ENCODE peak calls at places on chromosomes 11 and 22, in seven cellular contexts. A is HCT116, Y is GM23248, F is HepG2, C is fibroblast of lung, M is mammary epithelial cell, Q is PC-3. I is an unnamed sample. For H4K20me1, the result is how much of the 10 kb centered on the place peaks cover.

GRCh38 chr11:132610216-132610615 is 922.1 kb downstream of the OPCML start:
- DNase-seq in Y (peak), M (peak), A (no peak), F (no peak), C (peak), Q (no peak), I (no peak)

GRCh38 chr11:206516-207212 is 535 bp downstream of the BET1L start:
- DNase-seq in F (no peak), A (no peak), Q (no peak), M (peak), Y (peak), C (no peak), I (no peak)

GRCh38 chr11:12122083-12122482 is 11.7 kb downstream of the MICAL2 start:
- DNase-seq in M (no peak), C (no peak), Y (peak), A (peak), Q (peak), F (peak), I (no peak)

GRCh38 chr22:35552186-35552842 is 11.7 kb downstream of the RASD2 start:
- DNase-seq in F (peak), Q (peak), C (no peak), A (peak), M (no peak), Y (peak), I (no peak)

GRCh38 chr22:43272301-43272700 is 70.9 kb downstream of the SCUBE1 start:
- DNase-seq in C (no peak), M (no peak), F (no peak), A (no peak), Y (no peak), Q (no peak), I (no peak)

GRCh38 chr11:2268911-2269600 is 1.3 kb downstream of the ASCL2 start:
- DNase-seq in Y (peak), C (peak), F (peak), M (peak), A (no peak), Q (peak), I (no peak)

GRCh38 chr11:67040147-67040546 is 16.5 kb upstream of the RHOD start:
- DNase-seq in Y (no peak), A (no peak), C (no peak), Q (no peak), M (no peak), F (no peak), I (no peak)

GRCh38 chr11:114075891-114076441 is 16.5 kb downstream of the ZBTB16 start:
- DNase-seq in Q (peak), M (no peak), C (peak), Y (peak), A (peak), F (peak), I (no peak)

GRCh38 chr22:43800970-43801369 is 11.1 kb downstream of the EFCAB6 start:
- DNase-seq in A (no peak), Q (no peak), M (no peak), C (no peak), Y (no peak), F (no peak), I (no peak)

GRCh38 chr22:24265734-24266133 is 4.9 kb upstream of the SPECC1L start:
- DNase-seq in C (no peak), F (no peak), Q (no peak), Y (no peak), A (no peak), M (no peak), I (no peak)

GRCh38 chr11:7448126-7448525 is 37.2 kb upstream of the OLFML1 start:
- DNase-seq in A (no peak), Q (no peak), C (no peak), M (no peak), Y (no peak), F (no peak), I (no peak)

GRCh38 chr11:115919341-115920086 is 415.3 kb upstream of the CADM1 start:
- DNase-seq in Q (no peak), C (peak), F (no peak), M (peak), A (no peak), Y (no peak), I (no peak)

GRCh38 chr11:70650075-70650909 is 252.0 kb downstream of the CTTN start:
- DNase-seq in Y (peak), A (peak), F (peak), C (peak), M (peak), Q (peak), I (no peak)

GRCh38 chr11:14253437-14253836 is 105.5 kb downstream of the RRAS2 start:
- DNase-seq in C (peak), Q (no peak), Y (no peak), M (no peak), A (no peak), F (no peak), I (no peak)

GRCh38 chr11:95156916-95157568 is 67.4 kb downstream of the ENDOD1 start:
- DNase-seq in M (no peak), A (no peak), Y (peak), Q (no peak), F (no peak), C (no peak), I (no peak)

GRCh38 chr22:23283591-23284503 is 103.5 kb downstream of the BCR start:
- DNase-seq in C (no peak), F (peak), A (no peak), Y (no peak), M (peak), Q (no peak), I (no peak)

GRCh38 chr11:102147031-102147430 is 36.8 kb downstream of the YAP1 start:
- DNase-seq in F (no peak), Y (no peak), M (no peak), A (no peak), Q (no peak), C (peak), I (no peak)

GRCh38 chr11:61919113-61919840 is 1.9 kb upstream of the RAB3IL1 start:
- DNase-seq in Q (no peak), Y (no peak), A (no peak), F (no peak), C (no peak), M (no peak), I (no peak)

GRCh38 chr11:117443269-117444186 is 115.9 kb downstream of the CEP164 start:
- DNase-seq in Y (peak), M (no peak), A (no peak), C (peak), Q (peak), F (peak), I (no peak)
- H3K9ac ChIP-seq in Y (no peak), M (no peak), A (no peak), C (no peak), Q (no peak), F (no peak), I (no peak)

GRCh38 chr11:77801477-77801876 is 19.0 kb downstream of the RSF1 start:
- DNase-seq in Y (no peak), M (no peak), C (no peak), A (no peak), F (peak), Q (no peak), I (no peak)

GRCh38 chr11:77799338-77799737 is 21.2 kb downstream of the RSF1 start:
- DNase-seq in A (no peak), C (no peak), M (no peak), Q (no peak), Y (peak), F (no peak), I (no peak)

GRCh38 chr11:77806415-77806814 is 14.1 kb downstream of the RSF1 start:
- DNase-seq in A (no peak), Y (no peak), Q (no peak), C (no peak), M (no peak), F (no peak), I (no peak)

GRCh38 chr11:77800445-77800844 is 20.1 kb downstream of the RSF1 start:
- DNase-seq in Q (no peak), A (no peak), F (no peak), M (no peak), C (no peak), Y (no peak), I (no peak)
- H4K20me1 ChIP-seq in Q (under half), A (under half), F (under half), M (under half), C (under half), Y (under half), I (under half)

DNA sequence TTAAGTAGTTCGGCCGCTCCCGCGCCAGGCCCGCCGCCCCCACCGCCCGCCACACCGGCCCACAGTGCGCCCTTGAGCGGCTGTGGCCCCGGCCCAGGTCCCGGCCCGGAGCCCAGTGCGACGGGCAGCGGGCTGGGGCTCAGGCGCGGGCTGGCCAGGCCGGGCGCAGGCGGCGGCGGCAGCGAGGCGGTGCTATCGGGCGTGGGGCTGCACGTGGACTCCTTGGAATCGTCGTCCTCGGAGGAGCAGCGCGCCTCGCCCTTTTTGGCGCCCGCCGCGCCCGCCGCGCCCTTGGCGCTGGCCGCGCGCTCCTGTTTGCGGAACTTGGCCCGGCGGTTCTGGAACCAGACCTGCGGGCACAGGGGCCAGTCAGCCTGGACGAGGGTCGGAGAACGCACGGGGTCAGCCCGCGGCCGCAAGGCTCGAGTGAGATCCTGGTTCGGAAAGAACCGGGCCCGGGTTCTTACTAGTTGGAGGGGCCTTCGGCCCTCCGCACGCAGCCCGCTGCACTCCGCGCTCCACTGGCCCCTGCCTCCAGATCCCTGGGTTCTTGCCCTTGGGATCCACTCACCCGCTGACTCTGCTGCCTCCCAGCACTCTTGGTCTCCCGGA is 4.0 kb downstream of the PHOX2A start:
- DNase-seq in Y (peak), Q (peak), A (no peak), F (no peak), M (no peak), C (peak), I (no peak)
- TF ChIP-seq EZH2 in Y (no peak), Q (no peak), A (no peak), F (no peak), M (no peak), C (peak), I (no peak)

GRCh38 chr11:60059052-60059451 is 2.6 kb downstream of the MS4A3 start:
- DNase-seq in Q (peak), C (no peak), M (peak), Y (no peak), F (no peak), A (no peak), I (no peak)
- H3K9ac ChIP-seq in Q (no peak), C (no peak), M (no peak), Y (no peak), F (no peak), A (no peak), I (no peak)

GRCh38 chr11:36000616-36001190 is 56.8 kb downstream of the LDLRAD3 start:
- DNase-seq in Y (no peak), F (no peak), Q (peak), C (no peak), M (peak), A (no peak), I (no peak)

GRCh38 chr11:36002196-36002595 is 58.3 kb downstream of the LDLRAD3 start:
- DNase-seq in Y (no peak), C (no peak), Q (no peak), M (no peak), F (no peak), A (no peak), I (no peak)

GRCh38 chr11:35998651-35999050 is 54.8 kb downstream of the LDLRAD3 start:
- DNase-seq in Y (no peak), A (no peak), C (no peak), M (no peak), F (no peak), Q (no peak), I (no peak)

GRCh38 chr11:36006556-36006955 is 62.7 kb downstream of the LDLRAD3 start:
- DNase-seq in A (no peak), C (no peak), Y (no peak), Q (no peak), M (no peak), F (no peak), I (no peak)

GRCh38 chr11:36002796-36003195 is 58.9 kb downstream of the LDLRAD3 start:
- DNase-seq in Q (no peak), F (no peak), C (no peak), Y (no peak), M (no peak), A (no peak), I (no peak)
- H4K20me1 ChIP-seq in Q (under half), F (under half), C (under half), Y (under half), M (under half), A (under half), I (under half)

GRCh38 chr11:32429477-32429876 is 5.9 kb downstream of the WT1 start:
- DNase-seq in F (no peak), M (no peak), C (no peak), Q (no peak), A (no peak), Y (no peak), I (no peak)

GRCh38 chr11:32426819-32427615 is 8.3 kb downstream of the WT1 start:
- DNase-seq in C (no peak), Q (no peak), F (no peak), M (no peak), A (no peak), Y (no peak), I (no peak)

GRCh38 chr11:32428665-32429293 is 6.6 kb downstream of the WT1 start:
- DNase-seq in C (no peak), F (no peak), M (no peak), Y (no peak), Q (no peak), A (no peak), I (no peak)

GRCh38 chr11:32427616-32427934 is 7.8 kb downstream of the WT1 start:
- DNase-seq in F (no peak), C (no peak), A (no peak), Y (no peak), Q (no peak), M (no peak), I (no peak)

DNA sequence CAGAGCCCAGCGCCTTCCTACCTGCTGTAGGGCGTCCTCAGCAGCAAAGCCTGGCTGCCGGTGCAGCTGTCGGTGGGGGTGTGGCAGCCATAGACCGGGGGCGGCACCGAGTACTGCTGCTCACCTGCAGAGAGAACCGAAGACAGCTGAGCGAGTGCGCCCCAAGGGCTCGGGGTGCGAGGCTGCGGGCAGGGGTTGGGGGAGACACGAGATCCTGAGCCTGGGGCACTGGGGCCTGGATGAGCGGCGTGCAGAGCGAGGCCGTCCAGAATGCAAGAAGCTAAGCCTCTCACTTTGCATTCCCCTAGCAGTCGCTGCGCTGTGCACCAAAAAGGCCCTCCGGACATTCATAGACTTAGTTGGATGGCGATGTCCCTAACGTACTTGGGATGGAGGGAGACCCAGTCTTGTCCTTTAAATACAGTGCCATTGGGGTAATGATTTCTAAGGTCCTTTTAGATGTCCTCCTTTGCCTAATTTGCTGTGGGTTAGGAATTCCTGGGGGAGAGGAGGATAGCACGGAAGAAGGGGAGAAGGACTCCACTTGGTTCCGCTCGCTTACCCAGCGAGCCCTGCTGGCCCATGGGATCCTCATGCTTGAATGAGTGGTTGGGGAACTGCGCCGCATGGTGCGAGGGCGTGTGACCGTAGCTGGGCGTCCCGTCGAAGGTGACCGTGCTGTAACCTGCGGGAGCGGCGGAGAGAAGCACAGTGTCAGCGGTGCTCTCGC is 7.2 kb downstream of the WT1 start:
- DNase-seq in F (no peak), A (no peak), M (no peak), C (no peak), Y (no peak), Q (no peak), I (no peak)
- TF ChIP-seq EZH2 in F (no peak), A (no peak), M (peak), C (peak), Y (no peak), Q (no peak), I (peak)

GRCh38 chr22:39253427-39254070 is 8.8 kb upstream of the PDGFB start:
- DNase-seq in Y (peak), M (peak), A (peak), F (no peak), C (peak), Q (peak), I (no peak)
- H3K9ac ChIP-seq in Y (peak), M (peak), A (peak), F (no peak), C (no peak), Q (peak), I (peak)

DNA sequence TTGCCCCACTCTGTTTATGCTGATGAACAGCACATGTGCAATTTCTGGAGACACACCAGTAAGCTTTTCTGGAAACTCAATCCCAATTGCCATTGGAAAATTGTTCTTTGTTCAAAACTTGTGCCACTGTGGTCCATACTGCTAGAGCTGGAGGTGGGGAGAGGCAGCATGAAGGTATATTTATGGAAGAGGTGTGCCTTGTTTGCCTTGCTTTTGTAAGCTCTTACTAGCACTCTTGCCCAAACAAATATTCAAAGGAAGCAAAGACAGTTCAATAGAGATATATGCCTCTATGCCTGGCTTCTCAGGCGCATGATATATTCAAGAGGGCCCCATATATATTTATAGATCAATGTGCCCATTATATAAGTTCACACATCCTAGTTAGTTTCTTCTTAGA is 42.7 kb downstream of the TIMP3 start:
- DNase-seq in Q (no peak), C (no peak), F (no peak), Y (no peak), M (no peak), A (no peak), I (no peak)
- H4K20me1 ChIP-seq in Q (under half), C (under half), F (under half), Y (half or more), M (under half), A (under half), I (under half)

GRCh38 chr11:68840661-68841653 is 759 bp downstream of the CPT1A start:
- DNase-seq in C (peak), Q (peak), A (no peak), M (no peak), Y (peak), F (no peak), I (no peak)
- TF ChIP-seq EZH2 in C (no peak), Q (no peak), A (no peak), M (no peak), Y (no peak), F (no peak), I (no peak)